ENCODE peak calls at places on chromosomes 6 and 20, in seven cellular contexts. R is ovary, K is Peyer's patch, Y is H54, V is heart left ventricle, E is HepG2, W is A549. S is an unnamed sample.

GRCh38 chr6:170056329-170056728 is 234.5 kb downstream of the DLL1 start:
- DNase-seq in R (no peak), K (peak), Y (no peak), V (no peak), E (no peak), W (no peak), S (peak)

GRCh38 chr6:109869398-109870165 is 108.5 kb upstream of the GPR6 start:
- DNase-seq in R (peak), K (no peak), Y (no peak), V (no peak), E (no peak), W (no peak), S (no peak)

GRCh38 chr20:32585011-32585518 is at the start of gene NOL4L:
- DNase-seq in R (peak), K (peak), Y (peak), V (no peak), E (no peak), W (no peak), S (peak)

GRCh38 chr6:157228421-157229218 is 94.7 kb downstream of the TMEM242 start:
- DNase-seq in R (no peak), K (peak), Y (no peak), V (no peak), E (no peak), W (no peak), S (peak)

GRCh38 chr20:12166053-12166717 is 248.5 kb downstream of the BTBD3 start:
- DNase-seq in R (no peak), K (peak), Y (no peak), V (peak), E (no peak), W (no peak), S (no peak)

GRCh38 chr6:129598244-129599187 is 111.5 kb downstream of the ARHGAP18 start:
- DNase-seq in R (no peak), K (no peak), Y (peak), V (no peak), E (peak), W (peak), S (no peak)

GRCh38 chr20:53598140-53599038 is 4.8 kb upstream of the ZNF217 start:
- DNase-seq in R (no peak), K (peak), Y (no peak), V (no peak), E (no peak), W (no peak), S (no peak)

GRCh38 chr6:145756170-145756662 is 20.9 kb upstream of the EPM2A start:
- DNase-seq in R (no peak), K (no peak), Y (no peak), V (no peak), E (no peak), W (no peak), S (no peak)

GRCh38 chr6:68958327-68958726 is 323.2 kb downstream of the ADGRB3 start:
- DNase-seq in R (no peak), K (no peak), Y (no peak), V (no peak), E (peak), W (no peak), S (no peak)

GRCh38 chr20:25573288-25574251 is 11.8 kb downstream of the NINL start:
- DNase-seq in R (peak), K (no peak), Y (no peak), V (no peak), E (no peak), W (no peak), S (no peak)

GRCh38 chr6:17869010-17869752 is 118.3 kb downstream of the KIF13A start:
- DNase-seq in R (no peak), K (no peak), Y (no peak), V (no peak), E (no peak), W (no peak), S (no peak)

GRCh38 chr20:44696315-44696714 is 18.9 kb upstream of the CCN5 start:
- DNase-seq in R (no peak), K (no peak), Y (no peak), V (no peak), E (peak), W (no peak), S (no peak)

GRCh38 chr6:35081426-35081851 is 59.7 kb downstream of the TCP11 start:
- DNase-seq in R (peak), K (peak), Y (no peak), V (no peak), E (no peak), W (no peak), S (peak)

GRCh38 chr20:50691585-50692552 is 527 bp upstream of the RIPOR3 start:
- DNase-seq in R (no peak), K (no peak), Y (no peak), V (no peak), E (no peak), W (no peak), S (no peak)

GRCh38 chr6:160162167-160162566 is 40.6 kb downstream of the SLC22A1 start:
- DNase-seq in R (no peak), K (no peak), Y (no peak), V (no peak), E (no peak), W (no peak), S (no peak)

GRCh38 chr6:166308769-166309589 is 787 bp upstream of the PRR18 start:
- DNase-seq in R (no peak), K (no peak), Y (no peak), V (no peak), E (peak), W (no peak), S (no peak)

GRCh38 chr20:5674176-5674660 is 76.0 kb upstream of the SHLD1 start:
- DNase-seq in R (no peak), K (no peak), Y (no peak), V (no peak), E (peak), W (no peak), S (no peak)

GRCh38 chr6:141988954-141989705 is 143.6 kb upstream of the GJE1 start:
- DNase-seq in R (no peak), K (peak), Y (no peak), V (no peak), E (peak), W (peak), S (no peak)

GRCh38 chr6:75874224-75874623 is 125.2 kb downstream of the MYO6 start:
- DNase-seq in R (no peak), K (no peak), Y (no peak), V (no peak), E (no peak), W (no peak), S (no peak)

GRCh38 chr20:8150591-8150990 is 18.5 kb downstream of the PLCB1 start:
- DNase-seq in R (no peak), K (no peak), Y (no peak), V (no peak), E (no peak), W (no peak), S (no peak)

GRCh38 chr6:88167625-88167937 is 1.4 kb upstream of the CNR1 start:
- DNase-seq in R (no peak), K (no peak), Y (no peak), V (no peak), E (no peak), W (no peak), S (no peak)
- TF ChIP-seq POLR2A in R (no peak), K (no peak), Y (no peak), V (no peak), E (no peak), W (no peak), S (no peak)

GRCh38 chr20:3101251-3101650 is 16.7 kb upstream of the AVP start:
- DNase-seq in R (no peak), K (no peak), Y (no peak), V (no peak), E (no peak), W (no peak), S (no peak)
- TF ChIP-seq POLR2A in R (no peak), K (no peak), Y (no peak), V (no peak), E (no peak), W (no peak), S (no peak)

DNA sequence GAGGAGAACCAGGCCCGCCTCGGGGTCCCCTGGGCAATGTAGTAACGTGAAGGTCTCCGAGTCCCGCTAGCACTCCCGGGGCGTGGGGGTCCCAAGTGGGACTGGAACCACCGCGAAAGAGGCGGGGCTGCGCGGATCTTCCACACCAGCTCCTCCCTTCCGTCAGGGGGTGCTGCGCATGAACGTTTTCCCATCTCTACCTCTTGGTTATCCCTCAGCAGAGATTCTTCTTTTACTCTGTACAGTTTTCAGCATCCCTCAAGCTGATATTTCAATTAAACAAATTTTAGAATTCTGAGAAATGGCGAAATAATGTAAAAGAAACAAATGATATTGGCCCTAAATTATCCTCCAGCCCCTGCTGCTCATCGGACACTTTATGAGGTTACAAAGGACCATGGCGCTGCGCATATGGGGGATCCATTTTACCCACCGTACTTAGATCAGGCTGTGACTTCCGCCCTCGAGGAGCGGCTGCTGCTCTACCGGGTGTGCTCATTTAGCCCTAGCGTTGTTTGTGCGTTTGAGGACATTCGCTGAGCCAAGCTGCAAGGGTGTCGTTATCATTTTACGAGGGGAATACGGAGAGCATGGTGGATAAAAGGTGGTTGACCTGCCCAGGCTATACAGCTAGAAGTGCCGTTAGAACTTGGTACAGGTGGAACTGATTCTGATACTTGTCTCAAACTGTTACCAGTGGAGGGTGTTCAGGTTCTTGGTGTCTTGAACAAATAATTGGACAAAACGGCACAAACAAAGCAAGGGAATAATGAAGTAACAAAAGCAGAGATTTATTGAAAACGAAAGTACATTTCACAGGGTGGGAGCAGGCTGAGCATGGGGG is 75.2 kb upstream of the CHD6 start:
- DNase-seq in R (peak), K (peak), Y (peak), V (peak), E (peak), W (peak), S (peak)
- TF ChIP-seq POLR2A in R (peak), K (peak), Y (peak), V (no peak), E (peak), W (peak), S (peak)

GRCh38 chr6:121437861-121438651 is 2.6 kb downstream of the GJA1 start:
- DNase-seq in R (peak), K (no peak), Y (no peak), V (no peak), E (no peak), W (peak), S (no peak)

GRCh38 chr6:121439456-121440250 is 4.2 kb downstream of the GJA1 start:
- DNase-seq in R (no peak), K (no peak), Y (no peak), V (no peak), E (no peak), W (no peak), S (no peak)

GRCh38 chr6:121435444-121436069 is at the start of gene GJA1:
- DNase-seq in R (no peak), K (no peak), Y (peak), V (no peak), E (no peak), W (peak), S (no peak)

GRCh38 chr6:121436172-121436965 is 923 bp downstream of the GJA1 start:
- DNase-seq in R (peak), K (no peak), Y (no peak), V (no peak), E (no peak), W (no peak), S (no peak)

GRCh38 chr6:121436966-121437756 is 1.7 kb downstream of the GJA1 start:
- DNase-seq in R (peak), K (peak), Y (peak), V (peak), E (no peak), W (peak), S (no peak)
- TF ChIP-seq POLR2A in R (no peak), K (no peak), Y (no peak), V (no peak), E (no peak), W (no peak), S (no peak)

GRCh38 chr6:3751730-3752537 is 421 bp upstream of the PXDC1 start:
- DNase-seq in R (peak), K (peak), Y (peak), V (peak), E (peak), W (peak), S (peak)

GRCh38 chr6:3752538-3753227 is 1.2 kb upstream of the PXDC1 start:
- DNase-seq in R (no peak), K (peak), Y (no peak), V (peak), E (no peak), W (no peak), S (no peak)

GRCh38 chr6:3749991-3750323 is 1.6 kb downstream of the PXDC1 start:
- DNase-seq in R (peak), K (peak), Y (peak), V (peak), E (peak), W (no peak), S (no peak)

GRCh38 chr6:3750324-3751018 is 1.0 kb downstream of the PXDC1 start:
- DNase-seq in R (peak), K (peak), Y (peak), V (peak), E (peak), W (no peak), S (peak)

GRCh38 chr6:3751019-3751729 is at the start of gene PXDC1:
- DNase-seq in R (peak), K (peak), Y (no peak), V (peak), E (no peak), W (no peak), S (peak)
- TF ChIP-seq POLR2A in R (no peak), K (no peak), Y (peak), V (no peak), E (peak), W (peak), S (no peak)

GRCh38 chr6:32177788-32178546 is at the start of gene RNF5:
- DNase-seq in R (peak), K (peak), Y (peak), V (peak), E (peak), W (peak), S (peak)
- TF ChIP-seq POLR2A in R (peak), K (peak), Y (no peak), V (no peak), E (peak), W (no peak), S (no peak)

GRCh38 chr6:134169881-134170486 is 117.6 kb upstream of the SLC2A12 start:
- DNase-seq in R (no peak), K (no peak), Y (no peak), V (no peak), E (no peak), W (no peak), S (no peak)
- TF ChIP-seq POLR2A in R (no peak), K (peak), Y (no peak), V (no peak), E (no peak), W (no peak), S (no peak)

S was measured in spleen.